ENCODE peak calls at places on chromosomes 13 and 19, in ten cellular contexts. B is Calu3, K is cardiac fibroblast, P is body of pancreas, U is stomach, A is AG10803, E is dorsolateral prefrontal cortex, X is IMR-90, J is cardiac muscle cell, G is esophagus muscularis mucosa. T is an unnamed sample.

GRCh38 chr13:32165791-32166190 is 134.2 kb downstream of the FRY start:
- DNase-seq in X (no peak), A (peak), E (peak), G (no peak), U (no peak), K (peak), P (no peak), B (no peak), J (no peak), T (no peak)

GRCh38 chr13:24724714-24725113 is 39.3 kb upstream of the RNF17 start:
- DNase-seq in A (no peak), G (no peak), U (no peak), P (no peak), K (no peak), E (no peak), B (no peak), J (no peak), X (no peak), T (no peak)

GRCh38 chr13:31322025-31322424 is 122.2 kb downstream of the B3GLCT start:
- DNase-seq in A (peak), X (peak), J (peak), K (peak), U (no peak), G (peak), E (no peak), B (no peak), P (peak), T (no peak)

GRCh38 chr19:5681446-5682292 is 842 bp downstream of the HSD11B1L start:
- DNase-seq in G (no peak), B (no peak), X (no peak), U (no peak), E (no peak), A (no peak), K (no peak), P (no peak), J (no peak), T (no peak)

GRCh38 chr19:5048091-5048726 is 79.3 kb downstream of the KDM4B start:
- DNase-seq in B (peak), J (peak), G (no peak), P (peak), X (peak), U (peak), A (peak), K (peak), E (peak), T (peak)

GRCh38 chr13:113146750-113147149 is 11.7 kb upstream of the PROZ start:
- DNase-seq in A (no peak), U (no peak), E (no peak), G (no peak), J (no peak), X (no peak), K (no peak), B (no peak), P (no peak), T (no peak)

GRCh38 chr19:35853038-35853756 is 893 bp upstream of the NPHS1 start:
- DNase-seq in J (no peak), E (no peak), X (no peak), K (no peak), G (no peak), U (no peak), A (no peak), B (no peak), P (no peak), T (no peak)

GRCh38 chr13:32408999-32409313 is 19.0 kb downstream of the N4BP2L1 start:
- DNase-seq in E (no peak), A (no peak), G (no peak), K (no peak), B (no peak), J (no peak), U (no peak), X (no peak), P (no peak), T (no peak)

GRCh38 chr19:16088351-16088984 is 12.2 kb downstream of the TPM4 start:
- DNase-seq in K (peak), B (peak), J (peak), G (peak), U (peak), A (no peak), E (no peak), X (no peak), P (peak), T (no peak)
- TF ChIP-seq CTCF in K (peak), B (no peak), J (peak), G (no peak), U (no peak), A (peak), E (no peak), X (no peak), P (no peak), T (no peak)

GRCh38 chr13:26605845-26606244 is 48.4 kb downstream of the WASF3 start:
- DNase-seq in A (no peak), U (no peak), P (no peak), G (no peak), K (no peak), E (no peak), X (no peak), B (no peak), J (no peak), T (no peak)
- TF ChIP-seq CTCF in A (no peak), U (no peak), P (no peak), G (no peak), K (no peak), E (no peak), X (no peak), B (no peak), J (no peak), T (no peak)

GRCh38 chr19:53881482-53882390 is at the start of gene PRKCG:
- DNase-seq in K (no peak), E (peak), A (no peak), P (peak), J (no peak), X (no peak), U (peak), G (no peak), B (peak), T (peak)

GRCh38 chr19:53883231-53883661 is 1.2 kb downstream of the PRKCG start:
- DNase-seq in K (no peak), A (no peak), B (no peak), G (no peak), X (no peak), P (no peak), U (no peak), J (no peak), E (no peak), T (peak)

GRCh38 chr19:53880716-53881481 is 1.1 kb upstream of the PRKCG start:
- DNase-seq in B (no peak), G (no peak), A (no peak), J (no peak), P (no peak), U (no peak), K (no peak), E (no peak), X (no peak), T (no peak)

GRCh38 chr19:53883741-53884140 is 1.7 kb downstream of the PRKCG start:
- DNase-seq in E (no peak), K (no peak), B (no peak), P (no peak), A (no peak), U (no peak), G (no peak), X (no peak), J (no peak), T (no peak)

GRCh38 chr19:53882391-53883050 is 524 bp downstream of the PRKCG start:
- DNase-seq in K (no peak), E (no peak), U (no peak), G (no peak), P (no peak), J (no peak), X (no peak), A (no peak), B (no peak), T (no peak)
- TF ChIP-seq CTCF in K (no peak), E (no peak), U (no peak), G (no peak), P (no peak), J (no peak), X (no peak), A (no peak), B (no peak), T (no peak)

DNA sequence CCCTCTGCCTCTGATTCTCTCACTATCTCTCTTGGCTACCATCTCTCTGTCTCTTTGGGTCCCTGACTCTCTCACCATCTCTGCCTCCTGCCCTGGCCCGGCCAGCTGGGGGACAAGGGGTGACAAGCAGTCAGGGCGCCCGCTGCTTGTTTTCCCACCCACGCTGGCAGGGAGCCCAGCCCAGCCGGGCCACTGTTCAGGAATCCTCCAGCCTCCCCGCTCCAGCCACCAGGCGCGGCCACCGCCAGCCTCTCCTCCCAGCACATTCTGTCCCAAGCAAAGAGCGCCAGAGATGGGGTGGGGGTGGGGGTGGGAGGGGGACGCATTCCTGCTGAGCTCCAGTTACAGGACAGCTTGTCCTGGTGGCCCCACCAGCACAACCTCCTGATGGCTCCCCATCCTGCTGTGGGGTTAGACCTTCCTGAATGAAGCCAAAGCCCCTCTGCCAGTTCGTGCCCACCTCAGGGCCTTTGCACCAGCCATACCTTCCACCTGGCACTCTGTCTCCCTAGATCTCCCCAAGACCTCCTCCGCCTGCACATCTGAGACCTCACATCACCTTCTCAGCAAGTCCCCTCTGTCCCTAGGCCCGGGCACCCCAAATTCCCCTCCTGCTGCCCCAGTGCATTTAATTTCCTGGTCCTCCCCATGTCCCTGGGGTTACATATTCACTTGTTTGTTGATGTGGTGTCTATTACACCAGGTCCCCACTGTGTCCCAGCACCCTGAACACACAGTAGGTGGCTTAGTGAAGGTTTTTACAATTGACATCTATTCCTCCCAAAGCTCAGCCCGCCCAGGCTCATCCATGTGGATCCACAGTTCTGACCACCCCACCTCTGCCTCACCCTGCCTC is 12.5 kb downstream of the ARRDC2 start:
- DNase-seq in A (peak), K (peak), B (peak), P (peak), U (peak), J (peak), G (peak), X (peak), E (peak), T (no peak)
- TF ChIP-seq CTCF in A (no peak), K (peak), B (no peak), P (no peak), U (no peak), J (no peak), G (peak), X (no peak), E (peak), T (no peak)

DNA sequence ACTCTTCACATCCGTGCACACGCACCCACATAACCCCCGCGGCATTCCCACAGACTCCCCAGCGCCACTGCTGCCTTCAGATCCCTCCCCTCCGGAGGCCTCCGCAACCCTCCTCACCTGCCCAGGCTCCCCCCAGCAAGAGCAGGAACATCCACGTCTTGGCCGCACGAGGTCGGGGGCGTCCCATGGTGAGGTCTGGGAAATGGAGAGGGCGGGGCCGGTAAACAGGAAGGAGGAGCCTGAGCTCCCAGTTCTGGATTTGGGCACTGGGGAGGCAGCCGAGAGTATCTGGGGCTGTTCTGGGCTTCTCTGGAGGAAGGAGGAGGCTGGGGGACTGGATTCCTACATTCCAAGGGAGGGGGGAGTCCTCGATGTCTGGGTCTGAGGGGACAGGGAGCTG is 423 bp downstream of the KLK8 start:
- DNase-seq in U (no peak), E (no peak), K (no peak), G (no peak), B (no peak), A (no peak), P (no peak), J (no peak), X (no peak), T (no peak)
- TF ChIP-seq CTCF in U (no peak), E (no peak), K (no peak), G (no peak), B (no peak), A (no peak), P (no peak), J (no peak), X (no peak), T (no peak)

GRCh38 chr13:81540777-81541176 is 1199.9 kb upstream of the SPRY2 start:
- DNase-seq in G (no peak), U (no peak), A (no peak), E (no peak), J (peak), K (no peak), X (no peak), B (no peak), P (peak), T (no peak)
- TF ChIP-seq CTCF in G (no peak), U (no peak), A (no peak), E (peak), J (no peak), K (peak), X (no peak), B (no peak), P (peak), T (no peak)

GRCh38 chr13:78319101-78319627 is 284.2 kb downstream of the POU4F1 start:
- DNase-seq in U (no peak), K (no peak), E (no peak), G (no peak), X (no peak), P (no peak), B (no peak), J (no peak), A (no peak), T (no peak)

GRCh38 chr13:78317030-78317429 is 286.3 kb downstream of the POU4F1 start:
- DNase-seq in U (no peak), J (peak), P (no peak), X (no peak), B (no peak), G (no peak), A (no peak), E (no peak), K (peak), T (no peak)
- TF ChIP-seq CTCF in U (no peak), J (peak), P (no peak), X (no peak), B (no peak), G (no peak), A (no peak), E (peak), K (peak), T (no peak)

DNA sequence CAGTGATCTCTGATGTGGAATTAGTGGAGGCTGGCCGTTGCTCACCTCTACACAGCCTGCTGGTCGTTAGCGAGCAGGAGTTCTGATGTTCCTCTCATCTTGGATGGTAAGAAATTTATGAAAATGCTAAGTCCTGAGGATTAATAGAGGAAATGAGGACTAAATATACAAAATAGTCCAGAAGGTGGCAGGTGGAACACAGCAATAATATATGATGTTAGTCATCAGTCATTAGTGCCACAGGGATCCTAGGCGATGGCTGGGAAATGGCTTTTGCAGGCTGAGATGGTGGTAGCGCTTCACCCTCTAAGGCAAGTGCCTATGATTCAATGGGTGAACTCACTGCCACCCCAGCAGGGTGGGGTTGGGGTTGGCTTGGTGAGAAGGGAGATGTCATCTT is 338.6 kb upstream of the TMTC4 start:
- DNase-seq in J (no peak), U (no peak), K (no peak), B (no peak), A (no peak), E (no peak), P (no peak), X (no peak), G (no peak), T (no peak)
- TF ChIP-seq CTCF in J (no peak), U (no peak), K (no peak), B (no peak), A (no peak), E (no peak), P (no peak), X (no peak), G (no peak), T (no peak)

DNA sequence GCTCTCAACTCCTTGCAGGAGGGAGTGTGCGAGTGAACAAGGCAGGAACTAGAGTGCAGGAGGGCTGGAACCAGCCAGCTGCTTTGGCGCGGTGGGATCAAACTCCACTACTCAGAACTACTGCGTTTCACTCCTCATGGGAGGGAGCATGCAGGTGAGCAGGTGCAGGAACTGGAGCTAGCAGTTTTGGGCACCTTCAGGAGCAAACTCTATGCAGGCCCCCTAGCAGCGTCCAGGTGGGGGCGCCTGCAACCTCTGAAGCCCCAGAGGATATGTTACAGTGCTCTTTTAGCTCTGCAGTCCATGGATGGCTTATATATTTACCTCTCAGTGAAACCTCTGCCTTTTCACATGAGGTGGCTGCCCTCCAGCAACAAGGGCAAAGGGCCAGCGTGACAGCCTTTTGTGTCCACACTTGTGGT is 1303.4 kb downstream of the PCDH9 start:
- DNase-seq in A (no peak), X (no peak), G (no peak), U (peak), P (peak), K (peak), J (peak), B (no peak), E (no peak), T (no peak)
- TF ChIP-seq CTCF in A (no peak), X (no peak), G (peak), U (no peak), P (no peak), K (peak), J (peak), B (no peak), E (peak), T (no peak)